ENCODE peak calls at places on chromosome 16, in seven cellular contexts. Q is progenitor cell of endocrine pancreas; L is AG04449; M is tibial nerve; W is activated CD8-positive, alpha-beta memory T cell treated with anti-CD3 and anti-CD28 coated beads for 24 hours; A is KBM-7; I is skeletal muscle cell. F is an unnamed sample.

GRCh38 chr16:56183266-56183665 is 8.0 kb upstream of the GNAO1 start:
- DNase-seq in Q (no peak), L (no peak), M (no peak), W (no peak), A (no peak), I (no peak), F (no peak)

GRCh38 chr16:11914210-11914758 is 1.5 kb downstream of the GSPT1 start:
- DNase-seq in Q (no peak), L (no peak), M (no peak), W (no peak), A (peak), I (no peak), F (no peak)

GRCh38 chr16:68901910-68902309 is 58.6 kb downstream of the TANGO6 start:
- DNase-seq in Q (no peak), L (peak), M (no peak), W (no peak), A (no peak), I (no peak), F (peak)

GRCh38 chr16:25126820-25127232 is 15.3 kb downstream of the LCMT1 start:
- DNase-seq in Q (no peak), L (peak), M (no peak), W (peak), A (peak), I (peak), F (peak)

GRCh38 chr16:51592013-51592501 is 441.0 kb upstream of the SALL1 start:
- DNase-seq in Q (no peak), L (no peak), M (no peak), W (no peak), A (no peak), I (no peak), F (no peak)

GRCh38 chr16:84255050-84255810 is 15.4 kb upstream of the KCNG4 start:
- DNase-seq in Q (no peak), L (no peak), M (no peak), W (no peak), A (no peak), I (no peak), F (no peak)

GRCh38 chr16:20683812-20684211 is 13.7 kb downstream of the ACSM1 start:
- DNase-seq in Q (no peak), L (no peak), M (no peak), W (no peak), A (no peak), I (no peak), F (no peak)

GRCh38 chr16:53704445-53704813 is 473 bp downstream of the FTO start:
- DNase-seq in Q (no peak), L (no peak), M (no peak), W (no peak), A (no peak), I (no peak), F (no peak)

GRCh38 chr16:87610026-87610425 is 7.7 kb downstream of the JPH3 start:
- DNase-seq in Q (no peak), L (no peak), M (no peak), W (no peak), A (no peak), I (no peak), F (no peak)

GRCh38 chr16:49858200-49859129 is 2.6 kb upstream of the ZNF423 start:
- DNase-seq in Q (peak), L (no peak), M (peak), W (peak), A (no peak), I (peak), F (no peak)

GRCh38 chr16:53091508-53092211 is 36.9 kb downstream of the CHD9 start:
- DNase-seq in Q (no peak), L (peak), M (no peak), W (no peak), A (peak), I (peak), F (peak)

GRCh38 chr16:89363621-89364393 is 126.6 kb downstream of the ANKRD11 start:
- DNase-seq in Q (no peak), L (peak), M (no peak), W (no peak), A (peak), I (no peak), F (peak)

GRCh38 chr16:49557070-49557446 is 183.5 kb downstream of the C16orf78 start:
- DNase-seq in Q (peak), L (no peak), M (no peak), W (no peak), A (no peak), I (no peak), F (no peak)

GRCh38 chr16:16027728-16028310 is 78.4 kb downstream of the ABCC1 start:
- DNase-seq in Q (no peak), L (no peak), M (no peak), W (no peak), A (no peak), I (no peak), F (no peak)

GRCh38 chr16:50427107-50427506 is 58.3 kb upstream of the BRD7 start:
- DNase-seq in Q (no peak), L (no peak), M (no peak), W (no peak), A (no peak), I (no peak), F (no peak)

GRCh38 chr16:1534021-1535020 is 855 bp downstream of the TMEM204 start:
- DNase-seq in Q (no peak), L (no peak), M (no peak), W (peak), A (no peak), I (no peak), F (no peak)

GRCh38 chr16:47477680-47478079 is 16.5 kb downstream of the PHKB start:
- DNase-seq in Q (no peak), L (no peak), M (no peak), W (no peak), A (no peak), I (peak), F (no peak)

GRCh38 chr16:84931107-84931494 is 80.2 kb downstream of the ZDHHC7 start:
- DNase-seq in Q (no peak), L (no peak), M (no peak), W (no peak), A (no peak), I (no peak), F (no peak)

GRCh38 chr16:7132465-7132864 is 200.2 kb upstream of the RBFOX1 start:
- DNase-seq in Q (no peak), L (no peak), M (no peak), W (no peak), A (no peak), I (no peak), F (no peak)

GRCh38 chr16:86823895-86824671 is 245.7 kb downstream of the FOXL1 start:
- DNase-seq in Q (no peak), L (peak), M (no peak), W (no peak), A (no peak), I (peak), F (peak)

GRCh38 chr16:88821168-88821850 is 9.6 kb upstream of the APRT start:
- DNase-seq in Q (no peak), L (no peak), M (no peak), W (no peak), A (no peak), I (no peak), F (no peak)